ENCODE peak calls at places on chromosomes 3 and 15, in six cellular contexts. W, F, U, V, N and M are unnamed samples.

GRCh38 chr15:100042558-100042957 is 299.2 kb downstream of the ADAMTS17 start:
- DNase-seq in V (no peak), W (no peak), U (no peak), N (peak), F (no peak), M (no peak)

GRCh38 chr3:188152660-188153497 is 1.1 kb upstream of the LPP start:
- DNase-seq in V (peak), U (no peak), N (peak), W (no peak), F (no peak), M (peak)

GRCh38 chr3:36615861-36616260 is 148.5 kb downstream of the DCLK3 start:
- DNase-seq in N (no peak), F (no peak), V (no peak), W (no peak), U (no peak), M (no peak)

GRCh38 chr3:113274959-113275556 is 63.7 kb downstream of the BOC start:
- DNase-seq in V (no peak), W (no peak), U (no peak), N (no peak), F (no peak), M (no peak)

GRCh38 chr3:172678068-172678467 is 32.8 kb downstream of the NCEH1 start:
- DNase-seq in F (no peak), W (no peak), N (peak), U (no peak), V (no peak), M (no peak)

GRCh38 chr15:86645861-86646393 is 566.3 kb downstream of the AGBL1 start:
- DNase-seq in N (no peak), F (no peak), W (no peak), V (no peak), U (no peak), M (no peak)

GRCh38 chr3:120468635-120469295 is 18.0 kb upstream of the FSTL1 start:
- DNase-seq in F (no peak), U (no peak), N (peak), W (no peak), V (no peak), M (no peak)

GRCh38 chr3:134355416-134355815 is 18.8 kb downstream of the AMOTL2 start:
- DNase-seq in U (no peak), V (no peak), W (no peak), F (no peak), N (no peak), M (no peak)

GRCh38 chr3:14518893-14519292 is 21.2 kb downstream of the GRIP2 start:
- DNase-seq in N (no peak), W (no peak), U (no peak), F (no peak), V (no peak), M (no peak)